ENCODE peak calls at places on chromosomes 2 and 18, in four cellular contexts. P is mesenchymal stem cell, D is trophoblast cell, E is H1. L is an unnamed sample.
A peak's percentile ranks its signal among the peaks of the same experiment; 100 is the strongest.

GRCh38 chr2:154161286-154161685 is 289.6 kb downstream of the GALNT13 start:
- DNase-seq in P (no peak), D (no peak), E (no peak), L (no peak)

GRCh38 chr2:239157269-239157668 is 243.6 kb downstream of the HDAC4 start:
- DNase-seq in P (no peak), D (peak; percentile 6), E (no peak), L (no peak)

GRCh38 chr2:69096326-69097095 is 83.5 kb downstream of the ANTXR1 start:
- DNase-seq in P (no peak), D (no peak), E (no peak), L (no peak)

GRCh38 chr2:88563134-88563533 is 64.1 kb downstream of the EIF2AK3 start:
- DNase-seq in P (no peak), D (no peak), E (no peak), L (no peak)

GRCh38 chr2:239831272-239831731 is 193.8 kb downstream of the NDUFA10 start:
- DNase-seq in P (no peak), D (no peak), E (peak; percentile 52), L (peak; percentile 8)

GRCh38 chr2:122029945-122030344 is 274.5 kb downstream of the TSN start:
- DNase-seq in P (no peak), D (no peak), E (no peak), L (no peak)

GRCh38 chr2:51662187-51662586 is 630.3 kb upstream of the NRXN1 start:
- DNase-seq in P (no peak), D (no peak), E (no peak), L (no peak)

GRCh38 chr2:26925100-26925791 is 45.2 kb upstream of the MAPRE3 start:
- DNase-seq in P (peak; percentile 15), D (no peak), E (no peak), L (no peak)

GRCh38 chr2:2013476-2013875 is 269.2 kb upstream of the PXDN start:
- DNase-seq in P (no peak), D (no peak), E (no peak), L (no peak)

GRCh38 chr2:207354466-207354865 is 175.3 kb upstream of the CREB1 start:
- DNase-seq in P (no peak), D (no peak), E (no peak), L (no peak)

GRCh38 chr2:80363951-80364350 is 59.4 kb upstream of the LRRTM1 start:
- DNase-seq in P (no peak), D (no peak), E (no peak), L (no peak)

GRCh38 chr2:228697456-228697855 is 516.0 kb upstream of the SPHKAP start:
- DNase-seq in P (no peak), D (peak; percentile 56), E (no peak), L (no peak)

GRCh38 chr2:98656800-98657199 is 48.4 kb downstream of the UNC50 start:
- DNase-seq in P (no peak), D (no peak), E (no peak), L (no peak)

GRCh38 chr2:215104226-215104625 is 34.2 kb downstream of the ABCA12 start:
- DNase-seq in P (no peak), D (no peak), E (no peak), L (no peak)

GRCh38 chr2:134739879-134740301 is 21.1 kb upstream of the TMEM163 start:
- DNase-seq in P (no peak), D (peak; percentile 47), E (no peak), L (no peak)

GRCh38 chr2:241576293-241576654 is 17.7 kb downstream of the BOK start:
- DNase-seq in P (no peak), D (no peak), E (no peak), L (no peak)

GRCh38 chr2:30095402-30095801 is 51.4 kb upstream of the YPEL5 start:
- DNase-seq in P (no peak), D (no peak), E (no peak), L (no peak)

GRCh38 chr2:157302492-157303099 is 23.0 kb downstream of the ERMN start:
- DNase-seq in P (peak; percentile 57), D (peak; percentile 50), E (no peak), L (peak; percentile 41)

GRCh38 chr2:227324671-227325055 is 388 bp upstream of the MFF start:
- DNase-seq in P (no peak), D (no peak), E (peak; percentile 49), L (no peak)

GRCh38 chr2:118386636-118387302 is 298.5 kb downstream of the INSIG2 start:
- DNase-seq in P (no peak), D (no peak), E (no peak), L (no peak)

GRCh38 chr2:130864830-130865229 is 28.1 kb downstream of the ARHGEF4 start:
- DNase-seq in P (no peak), D (peak; percentile 71), E (no peak), L (no peak)

GRCh38 chr2:12688156-12688555 is 28.6 kb upstream of the TRIB2 start:
- DNase-seq in P (no peak), D (no peak), E (no peak), L (no peak)

GRCh38 chr2:54499666-54500065 is 43.5 kb downstream of the SPTBN1 start:
- DNase-seq in P (no peak), D (no peak), E (no peak), L (no peak)

GRCh38 chr2:95115418-95115817 is 6.2 kb downstream of the MRPS5 start:
- DNase-seq in P (peak; percentile 62), D (peak; percentile 71), E (peak; percentile 63), L (peak; percentile 47)

GRCh38 chr2:224401641-224402342 is at the start of gene FAM124B:
- DNase-seq in P (peak; percentile 98), D (peak; percentile 14), E (no peak), L (no peak)

GRCh38 chr2:222655406-222655747 is 515 bp downstream of the FARSB start:
- DNase-seq in P (peak; percentile 48), D (no peak), E (no peak), L (no peak)

GRCh38 chr2:203453858-203454451 is 81.1 kb downstream of the RAPH1 start:
- DNase-seq in P (peak; percentile 69), D (no peak), E (no peak), L (peak; percentile 15)

GRCh38 chr2:202024871-202025270 is 8.8 kb upstream of the FZD7 start:
- DNase-seq in P (no peak), D (no peak), E (no peak), L (no peak)

GRCh38 chr2:53231908-53232307 is 535.7 kb upstream of the CHAC2 start:
- DNase-seq in P (no peak), D (no peak), E (no peak), L (no peak)

GRCh38 chr2:191665286-191665685 is 12.7 kb upstream of the NABP1 start:
- DNase-seq in P (no peak), D (no peak), E (no peak), L (no peak)

GRCh38 chr2:95372216-95372829 is 30.2 kb upstream of the FAHD2A start:
- DNase-seq in P (no peak), D (no peak), E (no peak), L (no peak)

GRCh38 chr2:32947484-32948143 is 861 bp downstream of the LTBP1 start:
- DNase-seq in P (peak; percentile 54), D (peak; percentile 86), E (peak; percentile 74), L (peak; percentile 60)

GRCh38 chr18:63267990-63268721 is 51.4 kb downstream of the BCL2 start:
- DNase-seq in P (peak; percentile 12), D (no peak), E (no peak), L (no peak)

GRCh38 chr2:221254281-221254680 is 317.8 kb downstream of the EPHA4 start:
- DNase-seq in P (no peak), D (no peak), E (no peak), L (peak; percentile 5)

DNA sequence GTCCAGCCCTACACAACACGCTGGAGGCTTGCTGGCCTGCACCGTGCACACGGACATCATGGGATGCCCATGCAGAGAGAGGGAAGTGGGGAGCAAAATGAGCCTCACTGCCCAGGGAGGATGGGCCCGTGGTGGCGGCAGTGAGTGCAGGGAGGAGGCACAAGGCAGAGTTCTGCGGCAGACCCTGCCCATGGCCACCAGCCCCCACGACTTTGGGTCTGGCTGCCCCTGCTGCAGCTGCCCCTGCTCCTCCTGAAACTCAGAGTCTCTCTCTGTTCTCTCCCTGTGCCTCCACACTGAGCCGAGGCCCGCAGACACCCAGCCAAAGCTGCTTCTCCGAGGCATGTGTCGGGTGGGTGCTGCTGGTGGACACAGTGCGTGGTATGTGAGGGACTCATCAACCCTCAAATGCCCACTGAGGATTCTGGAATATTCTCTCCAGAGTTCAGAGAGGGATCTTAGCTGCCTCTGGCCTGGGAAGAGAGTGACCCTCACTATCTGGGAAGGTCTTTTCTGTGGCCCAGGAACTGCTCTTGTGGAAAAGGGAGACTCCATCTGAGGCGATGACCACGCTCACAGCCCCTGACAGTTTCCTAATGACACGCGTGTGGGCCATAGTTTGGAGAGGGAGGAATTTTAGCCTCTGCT is 45.1 kb upstream of the HPCAL1 start:
- DNase-seq in P (no peak), D (no peak), E (no peak), L (no peak)
- H2BK12ac ChIP-seq in P (no peak overlapping the region), D (no peak overlapping the region), E (no peak overlapping the region), L (no peak overlapping the region)

GRCh38 chr2:119427756-119428155 is 3.9 kb upstream of the TMEM37 start:
- DNase-seq in P (no peak), D (no peak), E (no peak), L (no peak)
- H3K4me1 ChIP-seq in P (peaks cover 23% of the 10 kb centered on the region), D (peaks cover 41% of the 10 kb centered on the region), E (peaks cover 5% of the 10 kb centered on the region), L (peaks cover 12% of the 10 kb centered on the region)

GRCh38 chr18:5571592-5571991 is 27.8 kb upstream of the EPB41L3 start:
- DNase-seq in P (no peak), D (no peak), E (no peak), L (no peak)
- H2BK12ac ChIP-seq in P (no peak overlapping the region), D (no peak overlapping the region), E (no peak overlapping the region), L (no peak overlapping the region)

GRCh38 chr2:46813046-46813445 is 102.6 kb downstream of the MCFD2 start:
- DNase-seq in P (no peak), D (no peak), E (no peak), L (no peak)
- H3K4me1 ChIP-seq in P (no peaks in the 10 kb centered on the region), D (no peaks in the 10 kb centered on the region), E (no peaks in the 10 kb centered on the region), L (no peaks in the 10 kb centered on the region)

GRCh38 chr2:133062174-133062573 is 392.2 kb upstream of the LYPD1 start:
- DNase-seq in P (no peak), D (no peak), E (no peak), L (no peak)
- H2BK12ac ChIP-seq in P (no peak overlapping the region), D (no peak overlapping the region), E (no peak overlapping the region), L (no peak overlapping the region)

GRCh38 chr18:21054252-21054821 is 57.3 kb downstream of the ROCK1 start:
- DNase-seq in P (no peak), D (no peak), E (no peak), L (no peak)

GRCh38 chr18:21056545-21056944 is 55.1 kb downstream of the ROCK1 start:
- DNase-seq in P (no peak), D (no peak), E (no peak), L (no peak)

GRCh38 chr18:21051615-21052014 is 60.0 kb downstream of the ROCK1 start:
- DNase-seq in P (no peak), D (no peak), E (no peak), L (no peak)

GRCh38 chr18:21052385-21052784 is 59.2 kb downstream of the ROCK1 start:
- DNase-seq in P (no peak), D (no peak), E (no peak), L (no peak)

DNA sequence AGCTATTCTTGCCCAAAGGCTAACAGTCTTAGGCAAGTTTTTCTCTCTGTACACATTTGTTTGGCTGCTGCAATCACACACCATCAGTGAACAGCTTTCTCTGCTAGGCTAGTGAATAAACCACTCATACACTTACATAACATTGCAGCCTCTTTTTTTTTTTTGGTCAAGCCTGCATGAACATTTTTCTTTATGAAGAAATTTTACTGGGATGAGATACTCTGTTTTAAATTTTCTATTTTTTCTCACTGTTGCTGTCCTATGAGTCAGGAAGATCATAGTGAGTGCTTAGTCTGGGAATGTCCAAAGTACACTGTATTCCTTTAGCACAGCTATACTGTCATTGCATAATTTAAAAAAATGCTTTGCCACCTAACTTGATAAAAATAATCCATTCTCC is 58.5 kb downstream of the ROCK1 start:
- DNase-seq in P (peak; percentile 88), D (no peak), E (no peak), L (no peak)
- H3K4me1 ChIP-seq in P (peaks cover 10% of the 10 kb centered on the region), D (no peaks in the 10 kb centered on the region), E (no peaks in the 10 kb centered on the region), L (peaks cover 2% of the 10 kb centered on the region)

GRCh38 chr2:189676471-189676870 is 2.0 kb downstream of the ANKAR start:
- DNase-seq in P (no peak), D (no peak), E (no peak), L (no peak)
- H2BK12ac ChIP-seq in P (no peak overlapping the region), D (no peak overlapping the region), E (no peak overlapping the region), L (no peak overlapping the region)

L was measured in neuronal stem cell.